ENCODE peak calls at places on chromosomes 6 and 20, in seven cellular contexts. Q is nephron progenitor cell, Z is RWPE1, A is AG10803, T is T follicular helper cell, C is GM23248, D is fibroblast of gingiva. E is an unnamed sample.

GRCh38 chr6:144659202-144659731 is 374.1 kb downstream of the UTRN start:
- DNase-seq in T (no peak), C (peak), Z (no peak), D (peak), A (peak), Q (peak), E (peak)

GRCh38 chr6:6006428-6007310 is at the start of gene NRN1:
- DNase-seq in Z (no peak), A (peak), C (peak), T (no peak), D (no peak), Q (peak), E (peak)

GRCh38 chr6:1630771-1631217 is 21.1 kb downstream of the FOXC1 start:
- DNase-seq in T (no peak), Q (no peak), C (no peak), D (no peak), Z (no peak), A (no peak), E (peak)

GRCh38 chr6:36769676-36770499 is 69.4 kb downstream of the CPNE5 start:
- DNase-seq in A (peak), D (peak), Z (no peak), T (no peak), C (peak), Q (no peak), E (peak)

GRCh38 chr20:42792052-42792451 is 397.7 kb downstream of the PTPRT start:
- DNase-seq in Z (no peak), D (no peak), Q (no peak), T (no peak), C (no peak), A (no peak), E (no peak)

GRCh38 chr20:29742699-29743100 is 1514.8 kb upstream of the DEFB115 start:
- DNase-seq in Q (no peak), T (no peak), A (no peak), D (no peak), Z (no peak), C (no peak), E (no peak)

GRCh38 chr6:121443953-121444590 is 8.6 kb downstream of the GJA1 start:
- DNase-seq in C (peak), D (no peak), A (peak), Q (no peak), T (no peak), Z (no peak), E (peak)

GRCh38 chr20:50467618-50468373 is 42.4 kb upstream of the PTPN1 start:
- DNase-seq in T (no peak), A (peak), Z (peak), D (peak), C (peak), Q (no peak), E (peak)

GRCh38 chr6:76633259-76633658 is 560.8 kb upstream of the IMPG1 start:
- DNase-seq in A (no peak), T (no peak), Z (no peak), Q (no peak), C (no peak), D (no peak), E (no peak)

GRCh38 chr6:106167105-106167814 is 81.1 kb downstream of the PRDM1 start:
- DNase-seq in T (no peak), A (no peak), Z (no peak), Q (no peak), C (no peak), D (no peak), E (no peak)

E was measured in astrocyte of the hippocampus.